ENCODE peak calls at places on chromosomes 11 and 22, in six cellular contexts. F is mesenchymal stem cell, H is Peyer's patch, V is uterus, W is IMR-90, P is pancreas. E is an unnamed sample.

GRCh38 chr11:76807206-76807875 is 24.2 kb downstream of the TSKU start:
- DNase-seq in P (peak; percentile 85), V (peak; percentile 86), F (peak; percentile 79), W (peak; percentile 69), H (peak; percentile 89), E (peak; percentile 53)

GRCh38 chr11:57498540-57498939 is 17.0 kb downstream of the SLC43A1 start:
- DNase-seq in W (no peak), V (no peak), F (no peak), H (no peak), P (peak; percentile 61), E (no peak)

GRCh38 chr11:38160433-38160832 is 1562.4 kb upstream of the RAG2 start:
- DNase-seq in H (no peak), F (no peak), V (no peak), W (no peak), P (no peak), E (no peak)

GRCh38 chr11:109043318-109043717 is 378.4 kb downstream of the DDX10 start:
- DNase-seq in P (no peak), V (no peak), W (no peak), H (no peak), F (no peak), E (no peak)

GRCh38 chr11:72831521-72832300 is 17.5 kb downstream of the ATG16L2 start:
- DNase-seq in V (peak; percentile 85), H (peak; percentile 88), P (peak; percentile 86), W (peak; percentile 71), F (peak; percentile 82), E (peak; percentile 35)

GRCh38 chr22:22196018-22196533 is 48.5 kb upstream of the VPREB1 start:
- DNase-seq in P (no peak), F (no peak), W (no peak), H (no peak), V (no peak), E (no peak)

GRCh38 chr11:747176-748006 is at the start of gene TALDO1:
- DNase-seq in F (peak; percentile 89), P (peak; percentile 93), V (peak; percentile 86), H (peak; percentile 96), W (peak; percentile 76), E (peak; percentile 55)

GRCh38 chr11:44979536-44980399 is 29.1 kb upstream of the TP53I11 start:
- DNase-seq in H (peak; percentile 71), P (peak; percentile 91), W (no peak), F (no peak), V (no peak), E (no peak)

GRCh38 chr22:30864441-30865420 is 103.8 kb downstream of the MORC2 start:
- DNase-seq in V (no peak), W (no peak), P (no peak), F (no peak), H (no peak), E (no peak)

GRCh38 chr11:130877532-130877931 is 38.7 kb downstream of the SNX19 start:
- DNase-seq in W (no peak), F (no peak), V (no peak), P (no peak), H (no peak), E (no peak)

DNA sequence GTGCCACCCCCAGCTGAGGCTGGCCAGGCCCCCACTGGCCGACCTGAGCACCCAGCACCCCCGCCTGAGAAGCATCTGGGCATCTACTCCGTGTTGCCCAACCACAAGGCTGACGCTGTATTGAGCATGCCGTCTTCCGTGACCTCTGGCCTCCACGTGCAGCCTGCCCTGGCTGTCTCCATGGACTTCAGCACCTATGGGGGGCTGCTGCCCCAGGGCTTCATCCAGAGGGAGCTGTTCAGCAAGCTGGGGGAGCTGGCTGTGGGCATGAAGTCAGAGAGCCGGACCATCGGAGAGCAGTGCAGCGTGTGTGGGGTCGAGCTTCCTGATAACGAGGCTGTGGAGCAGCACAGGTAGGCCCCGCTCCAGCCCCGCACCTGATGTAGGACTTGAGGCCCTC is 4.7 kb downstream of the ZBTB16 start:
- DNase-seq in H (no peak), V (no peak), W (no peak), F (no peak), P (no peak), E (no peak)
- H3K27ac ChIP-seq in H (no peak overlapping the region), V (peak overlapping the region; percentile 18), W (no peak overlapping the region), F (no peak overlapping the region), P (no peak overlapping the region), E (no peak overlapping the region)

GRCh38 chr11:118005224-118006152 is 19.3 kb downstream of the IL10RA start:
- DNase-seq in H (no peak), W (no peak), F (no peak), V (no peak), P (no peak), E (no peak)

GRCh38 chr11:118006153-118006534 is 19.9 kb downstream of the IL10RA start:
- DNase-seq in F (no peak), W (no peak), P (no peak), H (no peak), V (no peak), E (no peak)

GRCh38 chr11:118003456-118003855 is 17.3 kb downstream of the IL10RA start:
- DNase-seq in P (no peak), F (no peak), W (no peak), H (no peak), V (no peak), E (no peak)

GRCh38 chr11:118003021-118003423 is 16.8 kb downstream of the IL10RA start:
- DNase-seq in H (no peak), V (no peak), W (no peak), F (no peak), P (no peak), E (no peak)

DNA sequence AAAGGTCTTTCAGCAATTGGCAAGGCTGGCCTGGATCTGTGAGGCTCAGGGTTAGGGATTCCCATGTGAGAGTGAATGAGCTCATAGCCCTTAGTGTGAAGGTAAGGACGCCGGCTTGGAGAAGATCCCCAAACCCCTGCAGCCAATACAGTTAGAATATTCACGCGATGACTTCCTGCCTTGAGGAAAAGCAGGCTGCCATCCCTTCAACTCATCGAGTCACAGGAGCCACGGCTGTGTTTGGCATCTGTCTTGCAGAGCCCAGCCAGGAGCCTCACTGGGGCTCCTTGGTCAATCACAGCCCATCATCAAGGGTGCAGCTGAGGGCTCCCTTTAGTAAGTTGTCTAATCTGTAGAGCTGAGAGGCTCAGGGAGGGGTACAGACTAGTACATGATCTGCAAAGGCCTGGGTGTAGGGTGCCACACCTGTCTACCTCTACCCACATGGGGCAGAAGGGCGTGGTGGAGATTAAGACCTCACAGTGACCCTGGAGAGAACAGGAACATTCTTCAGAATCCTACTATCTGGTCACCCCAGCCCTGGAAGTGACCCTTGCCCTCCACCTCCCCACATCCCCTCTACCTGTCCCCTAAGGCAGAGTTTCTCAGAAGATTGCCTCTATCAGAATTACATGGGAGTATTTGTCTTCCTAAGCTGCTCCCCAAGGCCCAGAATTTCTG is 18.5 kb downstream of the IL10RA start:
- DNase-seq in V (no peak), W (no peak), F (no peak), H (no peak), P (no peak), E (no peak)
- H3K4me1 ChIP-seq in V (no peaks in the 10 kb centered on the region), W (no peaks in the 10 kb centered on the region), F (no peaks in the 10 kb centered on the region), H (peaks cover 21% of the 10 kb centered on the region), P (no peaks in the 10 kb centered on the region), E (peaks cover 81% of the 10 kb centered on the region)

GRCh38 chr22:46826438-46826837 is 64.0 kb downstream of the TBC1D22A start:
- DNase-seq in H (no peak), W (no peak), P (no peak), F (no peak), V (no peak), E (no peak)

GRCh38 chr22:46825145-46825544 is 62.7 kb downstream of the TBC1D22A start:
- DNase-seq in V (no peak), H (no peak), P (no peak), W (no peak), F (no peak), E (no peak)

GRCh38 chr22:46824348-46824909 is 62.0 kb downstream of the TBC1D22A start:
- DNase-seq in V (no peak), F (no peak), W (no peak), P (no peak), H (no peak), E (no peak)

GRCh38 chr22:46823248-46823647 is 60.8 kb downstream of the TBC1D22A start:
- DNase-seq in V (no peak), F (no peak), W (no peak), P (no peak), H (no peak), E (no peak)

DNA sequence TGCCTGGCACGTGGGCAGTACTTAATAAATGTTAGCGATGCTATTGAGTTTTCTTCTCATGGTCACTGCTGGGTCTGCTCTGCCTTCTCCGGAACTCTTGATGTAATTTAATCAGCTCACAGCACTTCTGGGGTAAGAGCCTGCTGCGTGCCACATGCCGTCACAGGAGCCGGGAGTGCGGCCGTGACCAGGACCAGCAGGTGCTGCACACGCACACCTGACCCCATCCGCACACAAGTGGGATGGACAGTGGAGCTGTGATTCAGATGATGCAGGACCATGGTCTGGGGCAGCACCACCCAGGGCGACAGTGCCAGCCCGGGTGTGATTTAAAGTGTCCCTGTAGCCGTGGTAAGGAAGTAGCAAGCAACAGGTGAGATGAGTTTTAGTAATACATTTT is 61.2 kb downstream of the TBC1D22A start:
- DNase-seq in V (no peak), P (no peak), W (no peak), H (no peak), F (no peak), E (no peak)
- H3K27ac ChIP-seq in V (no peak overlapping the region), P (no peak overlapping the region), W (no peak overlapping the region), H (no peak overlapping the region), F (no peak overlapping the region), E (no peak overlapping the region)

GRCh38 chr22:46079093-46079860 is 71.0 kb upstream of the PPARA start:
- DNase-seq in P (no peak), W (no peak), H (peak; percentile 41), V (peak; percentile 39), F (no peak), E (no peak)
- H3K4me1 ChIP-seq in P (peaks cover 68% of the 10 kb centered on the region), W (peaks cover 55% of the 10 kb centered on the region), H (peaks cover 90% of the 10 kb centered on the region), V (no peaks in the 10 kb centered on the region), F (peaks cover 54% of the 10 kb centered on the region), E (no peaks in the 10 kb centered on the region)

GRCh38 chr22:45469573-45470383 is 32.9 kb upstream of the FBLN1 start:
- DNase-seq in W (no peak), H (no peak), P (no peak), V (peak; percentile 12), F (no peak), E (no peak)

GRCh38 chr22:45470871-45471270 is 31.8 kb upstream of the FBLN1 start:
- DNase-seq in W (no peak), P (no peak), H (no peak), V (no peak), F (no peak), E (no peak)

GRCh38 chr22:45473626-45474237 is 29.0 kb upstream of the FBLN1 start:
- DNase-seq in P (no peak), F (no peak), H (no peak), W (no peak), V (no peak), E (no peak)

GRCh38 chr22:45472426-45472825 is 30.3 kb upstream of the FBLN1 start:
- DNase-seq in P (no peak), W (no peak), H (no peak), V (no peak), F (no peak), E (no peak)

DNA sequence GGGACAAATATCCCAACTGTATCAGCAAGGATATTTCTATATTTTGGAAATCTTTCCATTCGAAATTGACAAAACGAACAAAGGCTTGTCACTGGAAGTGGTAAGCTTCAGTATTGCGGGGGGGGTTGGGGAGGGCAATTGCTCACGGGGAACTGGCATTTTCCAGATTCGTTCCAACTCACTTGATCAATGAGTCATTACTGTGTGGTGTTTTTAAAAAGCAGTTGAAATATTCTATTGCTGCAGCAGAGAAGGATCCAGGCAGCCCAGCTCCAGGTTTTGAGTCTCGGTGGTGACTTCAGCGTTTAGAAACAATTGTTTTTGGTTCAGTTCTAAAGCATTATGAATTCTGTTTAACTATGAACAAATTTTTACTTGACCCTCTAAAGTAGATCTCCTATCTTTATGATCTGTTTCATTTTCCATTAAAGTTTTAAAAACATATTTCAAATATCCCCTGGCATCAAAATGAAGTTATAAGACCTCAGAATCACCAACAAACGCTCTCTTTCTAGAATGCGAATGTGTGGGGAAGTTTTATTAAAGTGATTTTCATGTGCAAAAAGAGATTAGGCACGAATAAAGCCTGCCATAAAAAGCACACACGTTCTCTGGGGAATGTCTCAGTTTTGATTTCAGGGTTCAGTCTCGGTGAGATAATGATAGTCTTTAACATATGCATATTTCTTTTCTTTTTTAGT is 33.7 kb upstream of the FBLN1 start:
- DNase-seq in H (no peak), V (peak; percentile 22), W (peak; percentile 63), P (no peak), F (no peak), E (no peak)
- H3K27ac ChIP-seq in H (no peak overlapping the region), V (peak overlapping the region; percentile 75), W (peak overlapping the region; percentile 96), P (no peak overlapping the region), F (peak overlapping the region; percentile 56), E (no peak overlapping the region)

E was measured in naive thymus-derived CD4-positive, alpha-beta T cell.